ENCODE peak calls at places on chromosomes 2 and 18, in seven cellular contexts. One of them, this sample, is unnamed.

GRCh38 chr18:53850918-53851317 is 373.6 kb downstream of the MBD2 start:
- DNase-seq in activated CD4-positive, alpha-beta T cell treated with anti-CD3 and anti-CD28 coated beads, Interleukin-2, amount 50 U/mL, for 48 hours: no peak
- DNase-seq in GM04504: no peak
- DNase-seq in endodermal cell: no peak
- DNase-seq in Ammon's horn: no peak
- DNase-seq in amygdala: no peak
- DNase-seq in T-helper 22 cell: no peak
- DNase-seq in this sample: no peak

GRCh38 chr2:74186038-74186437 is 7.4 kb upstream of the MOB1A start:
- DNase-seq in activated CD4-positive, alpha-beta T cell treated with anti-CD3 and anti-CD28 coated beads, Interleukin-2, amount 50 U/mL, for 48 hours: peak; percentile 57
- DNase-seq in GM04504: no peak
- DNase-seq in endodermal cell: no peak
- DNase-seq in Ammon's horn: peak; percentile 79
- DNase-seq in amygdala: peak; percentile 12
- DNase-seq in T-helper 22 cell: no peak
- DNase-seq in this sample: peak; percentile 66

GRCh38 chr2:43759195-43759594 is 14.6 kb upstream of the DYNC2LI1 start:
- DNase-seq in activated CD4-positive, alpha-beta T cell treated with anti-CD3 and anti-CD28 coated beads, Interleukin-2, amount 50 U/mL, for 48 hours: no peak
- DNase-seq in GM04504: peak; percentile 73
- DNase-seq in endodermal cell: no peak
- DNase-seq in Ammon's horn: no peak
- DNase-seq in amygdala: no peak
- DNase-seq in T-helper 22 cell: no peak
- DNase-seq in this sample: no peak

GRCh38 chr18:58042826-58043362 is 1.1 kb upstream of the NEDD4L start:
- DNase-seq in activated CD4-positive, alpha-beta T cell treated with anti-CD3 and anti-CD28 coated beads, Interleukin-2, amount 50 U/mL, for 48 hours: no peak
- DNase-seq in GM04504: no peak
- DNase-seq in endodermal cell: no peak
- DNase-seq in Ammon's horn: no peak
- DNase-seq in amygdala: no peak
- DNase-seq in T-helper 22 cell: no peak
- DNase-seq in this sample: no peak

GRCh38 chr2:24181849-24182248 is 7.0 kb downstream of the FAM228A start:
- DNase-seq in activated CD4-positive, alpha-beta T cell treated with anti-CD3 and anti-CD28 coated beads, Interleukin-2, amount 50 U/mL, for 48 hours: no peak
- DNase-seq in GM04504: no peak
- DNase-seq in endodermal cell: no peak
- DNase-seq in Ammon's horn: no peak
- DNase-seq in amygdala: no peak
- DNase-seq in T-helper 22 cell: no peak
- DNase-seq in this sample: no peak

GRCh38 chr2:54579682-54580349 is 123.7 kb downstream of the SPTBN1 start:
- DNase-seq in activated CD4-positive, alpha-beta T cell treated with anti-CD3 and anti-CD28 coated beads, Interleukin-2, amount 50 U/mL, for 48 hours: peak; percentile 65
- DNase-seq in GM04504: no peak
- DNase-seq in endodermal cell: no peak
- DNase-seq in Ammon's horn: no peak
- DNase-seq in amygdala: no peak
- DNase-seq in T-helper 22 cell: no peak
- DNase-seq in this sample: peak; percentile 75

GRCh38 chr2:70181363-70181956 is 9.4 kb downstream of the C2orf42 start:
- DNase-seq in activated CD4-positive, alpha-beta T cell treated with anti-CD3 and anti-CD28 coated beads, Interleukin-2, amount 50 U/mL, for 48 hours: no peak
- DNase-seq in GM04504: no peak
- DNase-seq in endodermal cell: no peak
- DNase-seq in Ammon's horn: no peak
- DNase-seq in amygdala: no peak
- DNase-seq in T-helper 22 cell: no peak
- DNase-seq in this sample: no peak

GRCh38 chr18:33757037-33757436 is 179.0 kb downstream of the ASXL3 start:
- DNase-seq in activated CD4-positive, alpha-beta T cell treated with anti-CD3 and anti-CD28 coated beads, Interleukin-2, amount 50 U/mL, for 48 hours: no peak
- DNase-seq in GM04504: no peak
- DNase-seq in endodermal cell: no peak
- DNase-seq in Ammon's horn: no peak
- DNase-seq in amygdala: no peak
- DNase-seq in T-helper 22 cell: no peak
- DNase-seq in this sample: no peak

GRCh38 chr2:116477229-116477628 is 1337.3 kb upstream of the DDX18 start:
- DNase-seq in activated CD4-positive, alpha-beta T cell treated with anti-CD3 and anti-CD28 coated beads, Interleukin-2, amount 50 U/mL, for 48 hours: no peak
- DNase-seq in GM04504: no peak
- DNase-seq in endodermal cell: no peak
- DNase-seq in Ammon's horn: no peak
- DNase-seq in amygdala: no peak
- DNase-seq in T-helper 22 cell: no peak
- DNase-seq in this sample: no peak

GRCh38 chr2:96538487-96539214 is 2.1 kb downstream of the ARID5A start:
- DNase-seq in activated CD4-positive, alpha-beta T cell treated with anti-CD3 and anti-CD28 coated beads, Interleukin-2, amount 50 U/mL, for 48 hours: peak; percentile 96
- DNase-seq in GM04504: no peak
- DNase-seq in endodermal cell: peak; percentile 95
- DNase-seq in Ammon's horn: peak; percentile 86
- DNase-seq in amygdala: peak; percentile 77
- DNase-seq in T-helper 22 cell: peak; percentile 83
- DNase-seq in this sample: peak; percentile 95

GRCh38 chr2:55616509-55617159 is 788 bp downstream of the PPP4R3B start:
- DNase-seq in activated CD4-positive, alpha-beta T cell treated with anti-CD3 and anti-CD28 coated beads, Interleukin-2, amount 50 U/mL, for 48 hours: peak; percentile 28
- DNase-seq in GM04504: peak; percentile 35
- DNase-seq in endodermal cell: peak; percentile 63
- DNase-seq in Ammon's horn: peak; percentile 15
- DNase-seq in amygdala: no peak
- DNase-seq in T-helper 22 cell: peak; percentile 27
- DNase-seq in this sample: peak; percentile 77

GRCh38 chr2:132916219-132916618 is 246.2 kb upstream of the LYPD1 start:
- DNase-seq in activated CD4-positive, alpha-beta T cell treated with anti-CD3 and anti-CD28 coated beads, Interleukin-2, amount 50 U/mL, for 48 hours: no peak
- DNase-seq in GM04504: no peak
- DNase-seq in endodermal cell: no peak
- DNase-seq in Ammon's horn: no peak
- DNase-seq in amygdala: no peak
- DNase-seq in T-helper 22 cell: no peak
- DNase-seq in this sample: no peak

GRCh38 chr18:69097349-69097748 is 299.5 kb downstream of the CCDC102B start:
- DNase-seq in activated CD4-positive, alpha-beta T cell treated with anti-CD3 and anti-CD28 coated beads, Interleukin-2, amount 50 U/mL, for 48 hours: no peak
- DNase-seq in GM04504: no peak
- DNase-seq in endodermal cell: no peak
- DNase-seq in Ammon's horn: no peak
- DNase-seq in amygdala: no peak
- DNase-seq in T-helper 22 cell: no peak
- DNase-seq in this sample: no peak

GRCh38 chr2:88600038-88600465 is 27.2 kb downstream of the EIF2AK3 start:
- DNase-seq in activated CD4-positive, alpha-beta T cell treated with anti-CD3 and anti-CD28 coated beads, Interleukin-2, amount 50 U/mL, for 48 hours: peak; percentile 30
- DNase-seq in GM04504: peak; percentile 77
- DNase-seq in endodermal cell: peak; percentile 68
- DNase-seq in Ammon's horn: peak; percentile 58
- DNase-seq in amygdala: no peak
- DNase-seq in T-helper 22 cell: peak; percentile 39
- DNase-seq in this sample: peak; percentile 69

GRCh38 chr2:234678721-234679120 is 181.8 kb upstream of the ARL4C start:
- DNase-seq in activated CD4-positive, alpha-beta T cell treated with anti-CD3 and anti-CD28 coated beads, Interleukin-2, amount 50 U/mL, for 48 hours: no peak
- DNase-seq in GM04504: peak; percentile 81
- DNase-seq in endodermal cell: peak; percentile 19
- DNase-seq in Ammon's horn: no peak
- DNase-seq in amygdala: no peak
- DNase-seq in T-helper 22 cell: no peak
- DNase-seq in this sample: no peak